ENCODE peak calls at places on chromosome 13, in six cellular contexts. U, M, R, T, D and Z are unnamed samples.

GRCh38 chr13:97289514-97290298 is 67.6 kb downstream of the MBNL2 start:
- DNase-seq in U (peak; percentile 76), M (no peak), R (no peak), T (no peak), D (no peak), Z (no peak)

GRCh38 chr13:110436276-110436675 is 125.2 kb downstream of the RAB20 start:
- DNase-seq in U (no peak), M (no peak), R (no peak), T (no peak), D (no peak), Z (no peak)

GRCh38 chr13:74133657-74134201 is 475 bp downstream of the KLF12 start:
- DNase-seq in U (peak; percentile 35), M (peak; percentile 93), R (peak; percentile 89), T (peak; percentile 90), D (peak; percentile 85), Z (peak; percentile 81)

GRCh38 chr13:50124536-50125305 is 109.5 kb downstream of the KCNRG start:
- DNase-seq in U (peak; percentile 25), M (peak; percentile 74), R (peak; percentile 85), T (peak; percentile 98), D (peak; percentile 73), Z (peak; percentile 84)

GRCh38 chr13:111398196-111398595 is 77.8 kb downstream of the TEX29 start:
- DNase-seq in U (no peak), M (no peak), R (no peak), T (no peak), D (no peak), Z (no peak)

GRCh38 chr13:79185580-79185979 is 220.5 kb downstream of the RBM26 start:
- DNase-seq in U (no peak), M (no peak), R (no peak), T (no peak), D (no peak), Z (no peak)

GRCh38 chr13:110624766-110625756 is 9.7 kb downstream of the NAXD start:
- DNase-seq in U (no peak), M (no peak), R (peak; percentile 81), T (no peak), D (peak; percentile 49), Z (no peak)

GRCh38 chr13:78317030-78317429 is 286.3 kb downstream of the POU4F1 start:
- DNase-seq in U (peak; percentile 4), M (peak; percentile 10), R (peak; percentile 58), T (peak; percentile 10), D (peak; percentile 34), Z (no peak)

GRCh38 chr13:43242040-43242439 is 218.7 kb downstream of the DNAJC15 start:
- DNase-seq in U (no peak), M (no peak), R (no peak), T (no peak), D (no peak), Z (no peak)

GRCh38 chr13:87669379-87669978 is 1.7 kb upstream of the SLITRK5 start:
- DNase-seq in U (peak; percentile 59), M (peak; percentile 44), R (peak; percentile 56), T (peak; percentile 53), D (peak; percentile 76), Z (peak; percentile 66)

GRCh38 chr13:45205124-45205523 is 4.3 kb upstream of the KCTD4 start:
- DNase-seq in U (no peak), M (no peak), R (no peak), T (no peak), D (no peak), Z (no peak)

GRCh38 chr13:40401911-40402776 is 264.3 kb downstream of the FOXO1 start:
- DNase-seq in U (peak; percentile 89), M (peak; percentile 96), R (no peak), T (peak; percentile 88), D (no peak), Z (no peak)

GRCh38 chr13:80873589-80873988 is 532.7 kb upstream of the SPRY2 start:
- DNase-seq in U (peak; percentile 7), M (no peak), R (no peak), T (no peak), D (no peak), Z (peak; percentile 56)

GRCh38 chr13:51848674-51849073 is 3.7 kb upstream of the TMEM272 start:
- DNase-seq in U (peak; percentile 74), M (peak; percentile 43), R (no peak), T (no peak), D (no peak), Z (no peak)

GRCh38 chr13:77026783-77027621 is at the start of gene FBXL3:
- DNase-seq in U (peak; percentile 74), M (peak; percentile 94), R (peak; percentile 93), T (peak; percentile 95), D (peak; percentile 84), Z (peak; percentile 77)

GRCh38 chr13:52399708-52400107 is 6.3 kb downstream of the THSD1 start:
- DNase-seq in U (no peak), M (peak; percentile 19), R (no peak), T (no peak), D (peak; percentile 22), Z (no peak)

GRCh38 chr13:98856983-98857382 is 104.5 kb upstream of the SLC15A1 start:
- DNase-seq in U (no peak), M (no peak), R (no peak), T (no peak), D (no peak), Z (no peak)

GRCh38 chr13:97279913-97280312 is 57.8 kb downstream of the MBNL2 start:
- DNase-seq in U (peak; percentile 51), M (peak; percentile 86), R (no peak), T (no peak), D (no peak), Z (no peak)

GRCh38 chr13:47420568-47420967 is 523.7 kb upstream of the HTR2A start:
- DNase-seq in U (peak; percentile 72), M (peak; percentile 51), R (no peak), T (no peak), D (no peak), Z (no peak)

GRCh38 chr13:21541271-21541670 is 62.7 kb downstream of the MICU2 start:
- DNase-seq in U (peak; percentile 70), M (no peak), R (no peak), T (no peak), D (no peak), Z (no peak)

GRCh38 chr13:66139701-66140100 is 1090.4 kb downstream of the PCDH9 start:
- DNase-seq in U (no peak), M (no peak), R (no peak), T (no peak), D (no peak), Z (no peak)

GRCh38 chr13:66139250-66139649 is 1090.9 kb downstream of the PCDH9 start:
- DNase-seq in U (peak; percentile 8), M (no peak), R (no peak), T (no peak), D (no peak), Z (no peak)

GRCh38 chr13:66137384-66137783 is 1092.8 kb downstream of the PCDH9 start:
- DNase-seq in U (no peak), M (no peak), R (no peak), T (no peak), D (no peak), Z (peak; percentile 19)

GRCh38 chr13:66138172-66138811 is 1091.8 kb downstream of the PCDH9 start:
- DNase-seq in U (no peak), M (no peak), R (no peak), T (no peak), D (no peak), Z (peak; percentile 22)
- TF ChIP-seq EZH2phosphoT487 in U (no peak), M (no peak), R (no peak), T (no peak), D (no peak), Z (no peak)

DNA sequence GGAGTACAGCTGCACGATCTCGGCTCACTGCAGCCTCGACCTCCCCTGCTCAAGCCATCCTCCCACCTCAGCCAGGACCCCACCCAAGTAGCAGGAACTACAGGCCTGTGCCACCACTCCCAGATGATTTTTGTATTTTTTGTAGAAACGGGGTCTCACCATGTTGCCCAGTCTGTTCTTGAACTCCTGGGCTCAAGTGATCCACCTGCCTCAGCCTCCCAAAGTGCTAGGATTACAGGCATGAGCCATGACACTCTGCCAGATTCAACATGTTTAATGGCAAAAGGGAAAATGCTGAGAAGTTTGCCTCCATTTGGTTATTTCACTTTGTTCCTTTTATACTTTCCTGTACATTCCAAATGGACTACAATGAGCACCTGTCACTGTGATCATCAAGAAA is 65.8 kb downstream of the ZIC5 start:
- DNase-seq in U (no peak), M (no peak), R (no peak), T (no peak), D (no peak), Z (no peak)
- TF ChIP-seq EZH2phosphoT487 in U (no peak), M (no peak), R (no peak), T (no peak), D (no peak), Z (no peak)

GRCh38 chr13:95276119-95276505 is 25.1 kb downstream of the ABCC4 start:
- DNase-seq in U (no peak), M (no peak), R (no peak), T (no peak), D (no peak), Z (no peak)

GRCh38 chr13:95275322-95276118 is 25.7 kb downstream of the ABCC4 start:
- DNase-seq in U (peak; percentile 12), M (no peak), R (no peak), T (peak; percentile 38), D (no peak), Z (no peak)

DNA sequence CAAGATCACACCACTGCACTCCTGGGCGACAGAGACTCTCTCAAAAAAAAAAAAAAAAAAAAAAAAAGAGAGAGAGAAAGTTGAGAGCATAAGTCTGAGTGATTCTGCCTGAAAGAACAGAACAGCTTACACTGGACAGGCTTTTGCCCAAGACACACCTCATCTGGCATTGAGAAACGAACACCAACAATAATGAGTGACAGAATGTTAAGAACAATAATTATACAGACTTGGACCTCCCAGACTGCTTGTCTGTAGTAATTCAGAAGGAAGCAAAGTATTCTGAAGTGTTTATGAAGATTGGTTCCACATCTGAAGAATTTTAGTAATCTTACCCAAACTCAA is 20.0 kb downstream of the ABCC4 start:
- DNase-seq in U (no peak), M (no peak), R (no peak), T (no peak), D (no peak), Z (no peak)
- TF ChIP-seq EZH2phosphoT487 in U (no peak), M (no peak), R (no peak), T (no peak), D (no peak), Z (no peak)

GRCh38 chr13:113178070-113178895 is 19.8 kb downstream of the PROZ start:
- DNase-seq in U (peak; percentile 79), M (peak; percentile 85), R (no peak), T (no peak), D (no peak), Z (no peak)
- TF ChIP-seq EZH2phosphoT487 in U (no peak), M (no peak), R (no peak), T (no peak), D (no peak), Z (no peak)